ENCODE peak calls at places on chromosomes 2 and 18, in ten cellular contexts. Q, O, K, U, W, J, X, T, V and B are unnamed samples.

GRCh38 chr2:86037141-86037794 is 68.4 kb downstream of the POLR1A start:
- DNase-seq in Q (peak; percentile 32), O (peak; percentile 87), K (peak; percentile 87), U (no peak), W (no peak), J (no peak), X (peak; percentile 57), T (peak; percentile 15), V (no peak), B (no peak)

GRCh38 chr18:24274822-24275221 is 122.8 kb downstream of the OSBPL1A start:
- DNase-seq in Q (no peak), O (no peak), K (no peak), U (no peak), W (no peak), J (no peak), X (peak; percentile 31), T (no peak), V (no peak), B (no peak)

GRCh38 chr2:212147921-212148513 is 390.6 kb downstream of the ERBB4 start:
- DNase-seq in Q (no peak), O (no peak), K (no peak), U (peak; percentile 7), W (no peak), J (no peak), X (no peak), T (no peak), V (no peak), B (no peak)

GRCh38 chr2:68372435-68372834 is 7.4 kb downstream of the PLEK start:
- DNase-seq in Q (no peak), O (no peak), K (no peak), U (peak; percentile 57), W (no peak), J (no peak), X (no peak), T (no peak), V (no peak), B (no peak)

GRCh38 chr2:9474361-9475117 is at the start of gene IAH1:
- DNase-seq in Q (peak; percentile 81), O (peak; percentile 83), K (peak; percentile 10), U (peak; percentile 73), W (peak; percentile 95), J (peak; percentile 66), X (peak; percentile 31), T (peak; percentile 49), V (no peak), B (peak; percentile 91)

GRCh38 chr2:236998758-236999157 is 86.9 kb upstream of the COPS8 start:
- DNase-seq in Q (no peak), O (no peak), K (no peak), U (no peak), W (no peak), J (no peak), X (no peak), T (no peak), V (no peak), B (no peak)

GRCh38 chr2:148619560-148620190 is 24.9 kb upstream of the EPC2 start:
- DNase-seq in Q (no peak), O (no peak), K (no peak), U (no peak), W (no peak), J (no peak), X (no peak), T (no peak), V (no peak), B (peak; percentile 16)

GRCh38 chr2:158413581-158413980 is 43.0 kb downstream of the CCDC148 start:
- DNase-seq in Q (no peak), O (no peak), K (no peak), U (no peak), W (no peak), J (no peak), X (no peak), T (no peak), V (no peak), B (no peak)

GRCh38 chr18:13264091-13264777 is 45.7 kb downstream of the LDLRAD4 start:
- DNase-seq in Q (no peak), O (no peak), K (no peak), U (no peak), W (no peak), J (no peak), X (peak; percentile 7), T (no peak), V (no peak), B (no peak)

GRCh38 chr2:198322275-198322674 is 517.9 kb downstream of the PLCL1 start:
- DNase-seq in Q (no peak), O (no peak), K (no peak), U (no peak), W (no peak), J (no peak), X (no peak), T (no peak), V (no peak), B (no peak)

GRCh38 chr2:40859617-40860016 is 407.7 kb upstream of the SLC8A1 start:
- DNase-seq in Q (no peak), O (no peak), K (no peak), U (no peak), W (no peak), J (no peak), X (no peak), T (peak; percentile 16), V (no peak), B (no peak)

GRCh38 chr2:108921096-108922030 is 67.7 kb downstream of the EDAR start:
- DNase-seq in Q (no peak), O (peak; percentile 69), K (no peak), U (no peak), W (no peak), J (no peak), X (no peak), T (no peak), V (no peak), B (no peak)

GRCh38 chr2:135948642-135949355 is 36.6 kb downstream of the DARS1 start:
- DNase-seq in Q (peak; percentile 57), O (no peak), K (peak; percentile 75), U (peak; percentile 29), W (no peak), J (peak; percentile 14), X (no peak), T (peak; percentile 90), V (no peak), B (peak; percentile 32)

GRCh38 chr2:187719510-187719909 is 165.3 kb upstream of the TFPI start:
- DNase-seq in Q (no peak), O (no peak), K (no peak), U (no peak), W (no peak), J (no peak), X (no peak), T (no peak), V (no peak), B (no peak)

GRCh38 chr2:150327546-150328495 is 159.6 kb downstream of the RND3 start:
- DNase-seq in Q (no peak), O (no peak), K (no peak), U (no peak), W (no peak), J (no peak), X (no peak), T (no peak), V (no peak), B (no peak)

GRCh38 chr2:15826273-15826717 is 114.1 kb upstream of the MYCN start:
- DNase-seq in Q (no peak), O (no peak), K (no peak), U (no peak), W (no peak), J (no peak), X (no peak), T (no peak), V (no peak), B (no peak)

GRCh38 chr2:207692206-207693065 is 19.0 kb upstream of the CCNYL1 start:
- DNase-seq in Q (no peak), O (no peak), K (no peak), U (peak; percentile 40), W (peak; percentile 61), J (peak; percentile 34), X (no peak), T (no peak), V (no peak), B (peak; percentile 51)

GRCh38 chr2:240287011-240287410 is 146.6 kb upstream of the OTOS start:
- DNase-seq in Q (no peak), O (peak; percentile 59), K (no peak), U (no peak), W (no peak), J (no peak), X (no peak), T (no peak), V (no peak), B (no peak)

GRCh38 chr2:232133078-232133477 is 171.6 kb downstream of the DIS3L2 start:
- DNase-seq in Q (no peak), O (no peak), K (no peak), U (peak; percentile 14), W (no peak), J (no peak), X (no peak), T (peak; percentile 22), V (no peak), B (no peak)

GRCh38 chr2:140695163-140695562 is 1435.7 kb downstream of the LRP1B start:
- DNase-seq in Q (no peak), O (no peak), K (no peak), U (no peak), W (no peak), J (no peak), X (no peak), T (peak; percentile 40), V (peak; percentile 29), B (no peak)
- TF ChIP-seq CTCF in Q (no peak), O (no peak), K (no peak), U (no peak), W (no peak), J (no peak), X (no peak), T (no peak), V (no peak), B (no peak)

GRCh38 chr2:218036371-218036770 is 32.7 kb upstream of the RUFY4 start:
- DNase-seq in Q (no peak), O (no peak), K (no peak), U (peak; percentile 27), W (no peak), J (no peak), X (no peak), T (no peak), V (no peak), B (no peak)
- TF ChIP-seq CTCF in Q (no peak), O (no peak), K (peak; percentile 57), U (no peak), W (no peak), J (no peak), X (no peak), T (no peak), V (no peak), B (peak; percentile 20)

DNA sequence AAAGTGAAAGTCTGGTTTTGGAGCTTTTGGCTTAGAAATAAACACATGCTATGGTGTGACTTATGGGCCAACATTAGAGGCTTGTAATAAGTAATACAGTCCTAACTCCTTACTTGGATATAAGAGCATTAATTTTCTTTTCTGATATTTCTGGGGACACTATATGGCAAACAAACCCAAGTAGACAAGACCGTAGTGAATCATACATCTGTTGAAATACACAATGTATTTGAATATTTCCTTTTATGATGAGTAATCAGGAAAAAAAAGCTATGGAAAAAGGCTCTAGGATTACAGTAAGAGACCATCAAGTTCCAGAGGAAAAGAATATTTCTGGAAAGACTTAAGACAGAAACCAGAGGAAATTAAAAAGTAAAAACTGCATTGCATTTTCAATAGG is 146.0 kb upstream of the CYP26B1 start:
- DNase-seq in Q (no peak), O (no peak), K (no peak), U (no peak), W (no peak), J (no peak), X (no peak), T (no peak), V (no peak), B (no peak)
- TF ChIP-seq CTCF in Q (no peak), O (no peak), K (no peak), U (no peak), W (no peak), J (no peak), X (no peak), T (no peak), V (no peak), B (no peak)

GRCh38 chr2:142425551-142425950 is 294.7 kb upstream of the LRP1B start:
- DNase-seq in Q (no peak), O (no peak), K (no peak), U (no peak), W (no peak), J (no peak), X (no peak), T (no peak), V (no peak), B (no peak)
- TF ChIP-seq CTCF in Q (no peak), O (no peak), K (no peak), U (no peak), W (no peak), J (no peak), X (no peak), T (no peak), V (no peak), B (no peak)